ENCODE peak calls at places on chromosome 11, in four cellular contexts. C is GM12878, S is HepG2, W is K562. T is an unnamed sample.

GRCh38 chr11:94342250-94342649 is 37.9 kb downstream of the IZUMO1R start:
- DNase-seq in S (no peak), W (no peak), C (no peak), T (peak; percentile 36)

GRCh38 chr11:45180888-45181594 is 34.6 kb downstream of the PRDM11 start:
- DNase-seq in S (no peak), C (no peak), W (peak; percentile 86), T (peak; percentile 31)

GRCh38 chr11:118343981-118344521 is at the start of gene CD3G:
- DNase-seq in S (no peak), W (no peak), C (no peak), T (no peak)

GRCh38 chr11:10429526-10429925 is 25.5 kb upstream of the AMPD3 start:
- DNase-seq in S (no peak), W (no peak), C (no peak), T (no peak)

GRCh38 chr11:119996556-119996955 is 141.4 kb downstream of the TRIM29 start:
- DNase-seq in W (no peak), C (no peak), S (no peak), T (no peak)

GRCh38 chr11:100637706-100638105 is 49.4 kb upstream of the ARHGAP42 start:
- DNase-seq in W (no peak), S (no peak), C (no peak), T (no peak)

GRCh38 chr11:14500181-14500651 is 605 bp upstream of the COPB1 start:
- DNase-seq in S (peak; percentile 39), W (no peak), C (peak; percentile 30), T (no peak)

GRCh38 chr11:131549099-131549498 is 178.7 kb downstream of the NTM start:
- DNase-seq in C (no peak), W (no peak), S (no peak), T (no peak)

GRCh38 chr11:11512090-11512489 is 109.7 kb downstream of the GALNT18 start:
- DNase-seq in S (no peak), W (no peak), C (no peak), T (no peak)

GRCh38 chr11:126459691-126460404 is 104.4 kb downstream of the ST3GAL4 start:
- DNase-seq in W (no peak), C (no peak), S (no peak), T (no peak)

GRCh38 chr11:46305295-46305694 is 27.8 kb downstream of the CREB3L1 start:
- DNase-seq in S (peak; percentile 30), C (no peak), W (no peak), T (no peak)

GRCh38 chr11:114183041-114183511 is 113.1 kb upstream of the NNMT start:
- DNase-seq in C (no peak), S (no peak), W (peak; percentile 33), T (no peak)

GRCh38 chr11:68313574-68314202 is 1.3 kb downstream of the LRP5 start:
- DNase-seq in C (no peak), W (no peak), S (peak; percentile 43), T (no peak)

GRCh38 chr11:69936750-69937149 is 117.5 kb upstream of the FGF3 start:
- DNase-seq in S (no peak), C (no peak), W (no peak), T (no peak)

GRCh38 chr11:57903441-57904123 is 120.1 kb upstream of the OR9Q1 start:
- DNase-seq in W (peak; percentile 58), C (no peak), S (no peak), T (peak; percentile 74)

GRCh38 chr11:12536566-12536965 is 137.7 kb upstream of the TEAD1 start:
- DNase-seq in S (no peak), C (no peak), W (no peak), T (no peak)

GRCh38 chr11:69102732-69103615 is 52.8 kb upstream of the SMIM38 start:
- DNase-seq in W (no peak), C (no peak), S (no peak), T (no peak)

GRCh38 chr11:124746621-124747243 is 5.3 kb downstream of the VSIG2 start:
- DNase-seq in C (peak; percentile 53), W (peak; percentile 93), S (peak; percentile 89), T (peak; percentile 82)

GRCh38 chr11:111452146-111452545 is 60.0 kb downstream of the BTG4 start:
- DNase-seq in S (no peak), W (no peak), C (no peak), T (no peak)

GRCh38 chr11:47333886-47334443 is 18.5 kb downstream of the MYBPC3 start:
- DNase-seq in W (no peak), C (no peak), S (no peak), T (no peak)

GRCh38 chr11:60838132-60838531 is 3.8 kb upstream of the CCDC86 start:
- DNase-seq in W (peak; percentile 64), C (no peak), S (peak; percentile 28), T (peak; percentile 10)

GRCh38 chr11:90341986-90342385 is 119.1 kb upstream of the CHORDC1 start:
- DNase-seq in C (no peak), S (no peak), W (no peak), T (no peak)

GRCh38 chr11:5363712-5364111 is 12.4 kb downstream of the OR51B6 start:
- DNase-seq in C (no peak), W (no peak), S (no peak), T (no peak)

GRCh38 chr11:64378335-64378884 is 19.4 kb downstream of the RPS6KA4 start:
- DNase-seq in W (no peak), C (no peak), S (no peak), T (no peak)

GRCh38 chr11:47241740-47242400 is 6.7 kb downstream of the ACP2 start:
- DNase-seq in W (no peak), C (no peak), S (no peak), T (no peak)

GRCh38 chr11:82823635-82824614 is 76.3 kb downstream of the PRCP start:
- DNase-seq in C (no peak), S (no peak), W (no peak), T (no peak)

GRCh38 chr11:7250166-7250565 is 1.5 kb upstream of the SYT9 start:
- DNase-seq in S (no peak), W (no peak), C (no peak), T (no peak)

GRCh38 chr11:7254731-7255291 is 3.1 kb downstream of the SYT9 start:
- DNase-seq in S (no peak), C (no peak), W (no peak), T (no peak)

GRCh38 chr11:7252683-7253213 is 1.0 kb downstream of the SYT9 start:
- DNase-seq in S (no peak), W (no peak), C (no peak), T (no peak)

GRCh38 chr11:7251487-7251835 is 243 bp upstream of the SYT9 start:
- DNase-seq in W (no peak), C (no peak), S (no peak), T (no peak)

GRCh38 chr11:7251836-7252682 is at the start of gene SYT9:
- DNase-seq in W (peak; percentile 16), C (no peak), S (no peak), T (no peak)
- TF ChIP-seq SP1 in W (no peak), C (no peak), S (no peak), T (no peak)

GRCh38 chr11:33770236-33770635 is 4.1 kb downstream of the FBXO3 start:
- DNase-seq in C (no peak), W (no peak), S (no peak), T (no peak)
- TF ChIP-seq REST in C (no peak), W (no peak), S (no peak), T (no peak)

GRCh38 chr11:113110046-113110445 is 148.8 kb downstream of the NCAM1 start:
- DNase-seq in W (no peak), S (no peak), C (no peak), T (no peak)

GRCh38 chr11:113114452-113115027 is 153.3 kb downstream of the NCAM1 start:
- DNase-seq in W (no peak), C (no peak), S (peak; percentile 3), T (no peak)

GRCh38 chr11:113111156-113111555 is 149.9 kb downstream of the NCAM1 start:
- DNase-seq in C (no peak), W (no peak), S (no peak), T (no peak)

GRCh38 chr11:113118104-113118503 is 156.9 kb downstream of the NCAM1 start:
- DNase-seq in C (no peak), S (no peak), W (no peak), T (no peak)

GRCh38 chr11:113113801-113114451 is 152.7 kb downstream of the NCAM1 start:
- DNase-seq in C (no peak), S (no peak), W (no peak), T (no peak)
- TF ChIP-seq SP1 in C (no peak), S (no peak), W (no peak), T (no peak)

GRCh38 chr11:116787786-116788486 is at the start of gene ZPR1:
- DNase-seq in W (peak; percentile 93), C (no peak), S (peak; percentile 37), T (peak; percentile 56)
- TF ChIP-seq REST in W (no peak), C (no peak), S (no peak), T (no peak)